ENCODE peak calls at places on chromosomes 3 and 15, in four cellular contexts. One of them, this sample, is unnamed.

GRCh38 chr3:133547432-133548041 is 25.9 kb upstream of the CDV3 start:
- DNase-seq in SK-N-SH: no peak
- DNase-seq in HCT116: no peak
- DNase-seq in K562: no peak
- DNase-seq in this sample: peak

GRCh38 chr15:76566276-76566675 is 229.7 kb downstream of the ISL2 start:
- DNase-seq in SK-N-SH: no peak
- DNase-seq in HCT116: no peak
- DNase-seq in K562: no peak
- DNase-seq in this sample: no peak

GRCh38 chr3:39808467-39809180 is 785 bp upstream of the MYRIP start:
- DNase-seq in K562: no peak
- DNase-seq in SK-N-SH: peak
- DNase-seq in HCT116: no peak
- DNase-seq in this sample: peak

GRCh38 chr3:10555263-10555662 is 49.9 kb upstream of the ATP2B2 start:
- DNase-seq in SK-N-SH: no peak
- DNase-seq in K562: no peak
- DNase-seq in HCT116: no peak
- DNase-seq in this sample: no peak

GRCh38 chr3:126285369-126285768 is 71.8 kb downstream of the KLF15 start:
- DNase-seq in HCT116: no peak
- DNase-seq in K562: no peak
- DNase-seq in SK-N-SH: no peak
- DNase-seq in this sample: no peak

GRCh38 chr15:95295311-95295710 is 1035.2 kb upstream of the NR2F2 start:
- DNase-seq in SK-N-SH: no peak
- DNase-seq in HCT116: no peak
- DNase-seq in K562: no peak
- DNase-seq in this sample: no peak

GRCh38 chr3:14631101-14631497 is 20.5 kb upstream of the CCDC174 start:
- DNase-seq in SK-N-SH: no peak
- DNase-seq in HCT116: no peak
- DNase-seq in K562: no peak
- DNase-seq in this sample: no peak

GRCh38 chr15:74417230-74417629 is 16.5 kb downstream of the SEMA7A start:
- DNase-seq in K562: no peak
- DNase-seq in HCT116: no peak
- DNase-seq in SK-N-SH: no peak
- DNase-seq in this sample: no peak

GRCh38 chr15:61794276-61794675 is 266.0 kb downstream of the VPS13C start:
- DNase-seq in HCT116: no peak
- DNase-seq in SK-N-SH: no peak
- DNase-seq in K562: no peak
- DNase-seq in this sample: peak

GRCh38 chr15:70379134-70379533 is 281.4 kb upstream of the TLE3 start:
- DNase-seq in SK-N-SH: no peak
- DNase-seq in K562: no peak
- DNase-seq in HCT116: no peak
- DNase-seq in this sample: no peak

GRCh38 chr3:21645121-21645897 is 105.7 kb downstream of the ZNF385D start:
- DNase-seq in K562: no peak
- DNase-seq in SK-N-SH: peak
- DNase-seq in HCT116: no peak
- DNase-seq in this sample: no peak

GRCh38 chr3:149371001-149371722 is 6.3 kb downstream of the TM4SF1 start:
- DNase-seq in HCT116: no peak
- DNase-seq in SK-N-SH: no peak
- DNase-seq in K562: no peak
- DNase-seq in this sample: no peak

GRCh38 chr15:76208786-76209424 is 102.4 kb downstream of the ETFA start:
- DNase-seq in HCT116: no peak
- DNase-seq in K562: no peak
- DNase-seq in SK-N-SH: no peak
- DNase-seq in this sample: no peak

GRCh38 chr3:194269610-194270145 is 81.5 kb downstream of the CPN2 start:
- DNase-seq in SK-N-SH: peak
- DNase-seq in K562: peak
- DNase-seq in HCT116: peak
- DNase-seq in this sample: no peak

GRCh38 chr3:27720899-27721716 is 1.0 kb downstream of the EOMES start:
- DNase-seq in SK-N-SH: peak
- DNase-seq in HCT116: peak
- DNase-seq in K562: no peak
- DNase-seq in this sample: no peak

GRCh38 chr15:29071193-29071906 is 185.6 kb downstream of the APBA2 start:
- DNase-seq in SK-N-SH: no peak
- DNase-seq in K562: no peak
- DNase-seq in HCT116: no peak
- DNase-seq in this sample: no peak

GRCh38 chr15:99143655-99144610 is 39.1 kb downstream of the SYNM start:
- DNase-seq in HCT116: no peak
- DNase-seq in K562: no peak
- DNase-seq in SK-N-SH: no peak
- DNase-seq in this sample: no peak

GRCh38 chr3:120894285-120894684 is 13.7 kb upstream of the STXBP5L start:
- DNase-seq in K562: no peak
- DNase-seq in SK-N-SH: no peak
- DNase-seq in HCT116: peak
- DNase-seq in this sample: no peak

GRCh38 chr3:105827959-105828358 is 40.9 kb downstream of the CBLB start:
- DNase-seq in K562: peak
- DNase-seq in HCT116: peak
- DNase-seq in SK-N-SH: peak
- DNase-seq in this sample: no peak

GRCh38 chr15:57333487-57333886 is 42.8 kb upstream of the CGNL1 start:
- DNase-seq in SK-N-SH: no peak
- DNase-seq in HCT116: no peak
- DNase-seq in K562: no peak
- DNase-seq in this sample: no peak

GRCh38 chr3:38646062-38646461 is 3.4 kb downstream of the SCN5A start:
- DNase-seq in SK-N-SH: peak
- DNase-seq in HCT116: no peak
- DNase-seq in K562: no peak
- DNase-seq in this sample: no peak

GRCh38 chr15:32952901-32953889 is 235.4 kb downstream of the GREM1 start:
- DNase-seq in HCT116: no peak
- DNase-seq in SK-N-SH: no peak
- DNase-seq in K562: no peak
- DNase-seq in this sample: no peak

GRCh38 chr3:152235709-152236298 is 32.9 kb upstream of the MBNL1 start:
- DNase-seq in HCT116: peak
- DNase-seq in SK-N-SH: no peak
- DNase-seq in K562: peak
- DNase-seq in this sample: no peak

GRCh38 chr3:64023187-64023860 is at the start of gene PSMD6:
- DNase-seq in K562: peak
- DNase-seq in SK-N-SH: peak
- DNase-seq in HCT116: peak
- DNase-seq in this sample: peak

GRCh38 chr3:185498503-185499396 is at the start of gene TMEM41A:
- DNase-seq in HCT116: peak
- DNase-seq in SK-N-SH: peak
- DNase-seq in K562: peak
- DNase-seq in this sample: peak

GRCh38 chr3:185502987-185503386 is 4.2 kb upstream of the TMEM41A start:
- DNase-seq in K562: peak
- DNase-seq in HCT116: no peak
- DNase-seq in SK-N-SH: no peak
- DNase-seq in this sample: no peak

GRCh38 chr3:185504636-185505035 is 5.8 kb upstream of the TMEM41A start:
- DNase-seq in K562: no peak
- DNase-seq in HCT116: no peak
- DNase-seq in SK-N-SH: no peak
- DNase-seq in this sample: no peak

GRCh38 chr3:185507883-185508282 is 9.0 kb upstream of the TMEM41A start:
- DNase-seq in SK-N-SH: no peak
- DNase-seq in HCT116: no peak
- DNase-seq in K562: no peak
- DNase-seq in this sample: no peak

DNA sequence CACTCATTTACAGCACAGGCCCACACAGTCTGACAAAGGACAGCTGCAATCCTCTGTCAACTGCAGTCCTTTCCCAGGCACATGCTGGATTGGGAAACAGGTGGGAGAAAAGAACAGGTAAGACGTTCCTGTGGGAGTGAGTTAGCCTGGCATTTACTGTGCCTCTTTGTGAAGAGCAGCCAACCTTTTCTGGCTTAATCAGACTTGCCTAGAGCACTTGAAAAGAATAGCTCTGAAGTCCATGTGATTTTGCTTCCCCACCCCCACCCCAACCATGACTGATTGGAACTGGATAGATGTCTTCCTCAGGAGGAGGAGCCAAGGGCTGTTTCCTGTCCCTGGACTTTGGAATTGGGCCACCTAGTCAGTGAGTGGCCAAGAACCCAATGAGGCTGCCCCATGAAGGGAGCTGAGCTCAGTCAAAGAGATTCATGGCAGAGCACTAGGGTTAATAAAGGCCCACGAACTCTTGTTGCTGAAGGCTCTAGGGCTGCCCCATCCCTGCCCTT is 4.7 kb upstream of the TMEM41A start:
- DNase-seq in HCT116: no peak
- DNase-seq in K562: peak
- DNase-seq in SK-N-SH: no peak
- DNase-seq in this sample: peak
- TF ChIP-seq JUND in HCT116: no peak
- TF ChIP-seq JUND in K562: no peak
- TF ChIP-seq JUND in SK-N-SH: no peak
- TF ChIP-seq JUND in this sample: no peak

GRCh38 chr15:78810377-78811123 is 714 bp downstream of the ADAMTS7 start:
- DNase-seq in K562: peak
- DNase-seq in SK-N-SH: peak
- DNase-seq in HCT116: no peak
- DNase-seq in this sample: peak
- TF ChIP-seq JUND in K562: no peak
- TF ChIP-seq JUND in SK-N-SH: no peak
- TF ChIP-seq JUND in HCT116: no peak
- TF ChIP-seq JUND in this sample: no peak

DNA sequence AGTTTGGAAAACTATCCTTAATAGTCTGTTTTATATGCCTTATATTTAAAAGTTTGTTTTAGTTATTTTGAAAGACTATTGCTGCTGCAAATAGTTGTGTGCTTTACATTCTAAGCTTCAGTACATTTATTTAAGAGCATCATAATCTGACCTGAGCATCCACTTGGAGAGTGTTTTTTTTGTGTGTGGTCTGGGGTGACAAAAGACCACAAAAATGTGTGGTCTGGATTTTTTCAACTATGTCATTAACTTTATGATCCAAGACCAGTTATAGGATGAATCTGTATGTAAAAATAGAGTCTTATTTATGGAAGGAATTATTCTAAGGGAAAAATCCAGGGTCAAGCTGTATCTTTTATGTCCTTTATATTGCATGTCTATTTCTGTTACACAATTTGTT is 77.4 kb downstream of the SLTM start:
- DNase-seq in K562: no peak
- DNase-seq in HCT116: no peak
- DNase-seq in SK-N-SH: no peak
- DNase-seq in this sample: no peak
- TF ChIP-seq JUND in K562: no peak
- TF ChIP-seq JUND in HCT116: no peak
- TF ChIP-seq JUND in SK-N-SH: no peak
- TF ChIP-seq JUND in this sample: no peak

GRCh38 chr15:43912991-43913927 is 86.5 kb downstream of the WDR76 start:
- DNase-seq in K562: no peak
- DNase-seq in HCT116: peak
- DNase-seq in SK-N-SH: no peak
- DNase-seq in this sample: no peak
- TF ChIP-seq JUND in K562: peak
- TF ChIP-seq JUND in HCT116: peak
- TF ChIP-seq JUND in SK-N-SH: peak
- TF ChIP-seq JUND in this sample: no peak

DNA sequence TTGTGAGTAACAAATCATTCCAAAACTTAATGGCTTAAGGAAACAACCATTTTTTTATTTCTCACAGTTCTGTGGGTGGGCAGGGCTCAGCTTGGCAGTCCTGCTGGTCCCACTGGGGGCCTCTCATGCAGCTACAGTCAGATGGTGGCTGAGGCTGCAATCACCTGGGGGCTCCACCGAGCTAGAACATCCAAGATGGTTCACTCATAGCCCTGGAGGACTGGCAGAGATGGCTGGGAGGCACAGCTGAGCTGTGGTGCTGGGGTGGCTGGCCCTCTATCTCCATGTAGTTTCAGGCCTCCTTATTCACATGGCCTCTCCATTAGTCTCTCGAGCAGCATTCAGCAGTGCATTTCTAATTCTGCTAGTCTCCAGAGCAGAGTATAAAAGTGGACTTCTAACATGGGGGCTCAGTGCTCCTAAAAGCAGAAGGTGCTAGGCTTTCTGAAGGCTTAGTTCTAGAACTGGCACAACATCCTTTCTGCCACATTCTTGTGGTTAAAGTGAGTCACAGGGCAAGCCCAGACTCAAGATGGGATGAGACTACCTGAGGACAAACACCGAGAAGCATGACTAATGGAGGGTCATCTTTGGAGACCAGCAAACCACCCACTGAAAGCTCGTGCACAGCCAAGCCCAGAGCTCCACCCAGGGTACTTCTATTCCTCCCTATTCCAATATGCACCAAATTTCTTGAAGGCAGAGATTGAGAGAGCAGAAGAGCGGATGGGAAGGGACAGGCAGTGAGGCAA is 6.3 kb downstream of the CAV3 start:
- DNase-seq in SK-N-SH: no peak
- DNase-seq in K562: no peak
- DNase-seq in HCT116: peak
- DNase-seq in this sample: no peak
- TF ChIP-seq JUND in SK-N-SH: peak
- TF ChIP-seq JUND in K562: no peak
- TF ChIP-seq JUND in HCT116: peak
- TF ChIP-seq JUND in this sample: no peak

GRCh38 chr15:33980159-33980558 is 11.9 kb downstream of the CHRM5 start:
- DNase-seq in SK-N-SH: no peak
- DNase-seq in HCT116: no peak
- DNase-seq in K562: no peak
- DNase-seq in this sample: no peak
- TF ChIP-seq JUND in SK-N-SH: no peak
- TF ChIP-seq JUND in HCT116: no peak
- TF ChIP-seq JUND in K562: no peak
- TF ChIP-seq JUND in this sample: no peak

GRCh38 chr3:78632925-78633324 is 1134.9 kb downstream of the ROBO1 start:
- DNase-seq in HCT116: no peak
- DNase-seq in SK-N-SH: no peak
- DNase-seq in K562: no peak
- DNase-seq in this sample: no peak
- TF ChIP-seq JUND in HCT116: no peak
- TF ChIP-seq JUND in SK-N-SH: no peak
- TF ChIP-seq JUND in K562: no peak
- TF ChIP-seq JUND in this sample: no peak

GRCh38 chr3:156483426-156483825 is 71.5 kb downstream of the SSR3 start:
- DNase-seq in K562: peak
- DNase-seq in HCT116: peak
- DNase-seq in SK-N-SH: no peak
- DNase-seq in this sample: no peak
- TF ChIP-seq JUND in K562: peak
- TF ChIP-seq JUND in HCT116: peak
- TF ChIP-seq JUND in SK-N-SH: peak
- TF ChIP-seq JUND in this sample: no peak